ENCODE peak calls at places on chromosomes 16 and 17, in six cellular contexts. F is AG10803; L is lung; N is testis; V is left ventricle myocardium inferior; I is CD4-positive, CD25-positive, alpha-beta regulatory T cell. T is an unnamed sample.

GRCh38 chr17:7220593-7221280 is 999 bp downstream of the ACADVL start:
- DNase-seq in F (peak), L (peak), N (peak), V (no peak), I (peak), T (no peak)

GRCh38 chr16:75306102-75306762 is 54.8 kb upstream of the BCAR1 start:
- DNase-seq in F (no peak), L (no peak), N (no peak), V (no peak), I (no peak), T (no peak)

GRCh38 chr16:12170103-12171025 is 193.8 kb downstream of the SNX29 start:
- DNase-seq in F (peak), L (no peak), N (peak), V (no peak), I (no peak), T (no peak)

GRCh38 chr16:53768167-53768566 is 64.2 kb downstream of the FTO start:
- DNase-seq in F (peak), L (no peak), N (no peak), V (no peak), I (no peak), T (no peak)

GRCh38 chr17:76274559-76274956 is 9.4 kb downstream of the UBALD2 start:
- DNase-seq in F (no peak), L (no peak), N (no peak), V (no peak), I (no peak), T (no peak)

GRCh38 chr16:75446416-75446815 is 13.1 kb upstream of the CFDP1 start:
- DNase-seq in F (no peak), L (no peak), N (no peak), V (no peak), I (no peak), T (no peak)

GRCh38 chr16:73056383-73056782 is 8.5 kb upstream of the ZFHX3 start:
- DNase-seq in F (no peak), L (no peak), N (no peak), V (no peak), I (no peak), T (no peak)

GRCh38 chr17:76208120-76208519 is 32.2 kb downstream of the RNF157 start:
- DNase-seq in F (no peak), L (no peak), N (no peak), V (no peak), I (no peak), T (no peak)

T was measured in D721Med.